ENCODE peak calls at places on chromosomes 6 and 20, in four cellular contexts. H is left ventricle myocardium inferior, F is tibial artery, J is IMR-90. O is an unnamed sample. For H3K4me1, the result is how much of the 10 kb centered on the place peaks cover.

GRCh38 chr6:131213501-131213990 is 78.3 kb downstream of the AKAP7 start:
- DNase-seq in J (peak), H (no peak), F (no peak), O (no peak)

GRCh38 chr20:39290575-39290974 is 328.4 kb downstream of the DHX35 start:
- DNase-seq in F (no peak), J (no peak), H (no peak), O (no peak)

GRCh38 chr20:16569218-16570153 is 3.8 kb downstream of the KIF16B start:
- DNase-seq in H (no peak), J (no peak), F (no peak), O (no peak)

GRCh38 chr6:20924911-20925543 is 390.8 kb downstream of the CDKAL1 start:
- DNase-seq in J (no peak), F (no peak), H (no peak), O (no peak)

GRCh38 chr6:126176266-126176665 is 163.6 kb upstream of the CENPW start:
- DNase-seq in J (peak), F (no peak), H (no peak), O (no peak)

GRCh38 chr6:161143663-161144430 is 130.0 kb downstream of the AGPAT4 start:
- DNase-seq in H (no peak), F (no peak), J (no peak), O (no peak)

GRCh38 chr6:144335914-144336313 is 50.8 kb downstream of the UTRN start:
- DNase-seq in J (no peak), H (no peak), F (no peak), O (no peak)

GRCh38 chr20:45361794-45362193 is 1.2 kb upstream of the SYS1 start:
- DNase-seq in F (no peak), H (no peak), J (no peak), O (no peak)

GRCh38 chr20:57544838-57545564 is 15.9 kb upstream of the PCK1 start:
- DNase-seq in J (no peak), F (no peak), H (no peak), O (no peak)

GRCh38 chr20:1536893-1537730 is 20.4 kb downstream of the SIRPD start:
- DNase-seq in F (no peak), H (peak), J (no peak), O (no peak)

GRCh38 chr6:44430322-44430721 is 42.8 kb downstream of the CDC5L start:
- DNase-seq in H (no peak), J (peak), F (no peak), O (no peak)

GRCh38 chr6:43500921-43501320 is 9.2 kb downstream of the LRRC73 start:
- DNase-seq in F (no peak), J (no peak), H (no peak), O (no peak)

GRCh38 chr20:44526129-44526528 is 4.3 kb upstream of the SERINC3 start:
- DNase-seq in J (peak), H (no peak), F (no peak), O (no peak)

GRCh38 chr20:760751-761417 is 7.4 kb downstream of the SLC52A3 start:
- DNase-seq in H (no peak), J (no peak), F (no peak), O (no peak)

GRCh38 chr6:8556370-8557018 is 121.1 kb upstream of the SLC35B3 start:
- DNase-seq in J (peak), F (no peak), H (no peak), O (no peak)

GRCh38 chr20:35579196-35579595 is 36.4 kb upstream of the SPAG4 start:
- DNase-seq in H (no peak), F (no peak), J (no peak), O (no peak)

GRCh38 chr20:1301031-1301529 is 27.9 kb downstream of the SDCBP2 start:
- DNase-seq in F (peak), H (no peak), J (peak), O (peak)

GRCh38 chr6:7047966-7048365 is 59.8 kb upstream of the RREB1 start:
- DNase-seq in J (peak), F (no peak), H (no peak), O (no peak)

GRCh38 chr20:1012359-1013168 is 10.5 kb upstream of the RSPO4 start:
- DNase-seq in J (no peak), H (no peak), F (no peak), O (no peak)

GRCh38 chr20:44643596-44644383 is 7.7 kb downstream of the ADA start:
- DNase-seq in J (peak), F (no peak), H (peak), O (peak)

GRCh38 chr6:110590821-110591351 is 114.5 kb upstream of the SLC22A16 start:
- DNase-seq in F (no peak), J (peak), H (no peak), O (no peak)

GRCh38 chr6:118693562-118693961 is 42.2 kb upstream of the CEP85L start:
- DNase-seq in H (no peak), F (no peak), J (no peak), O (no peak)
- H3K4me1 ChIP-seq in H (under half), F (under half), J (under half), O (under half)

DNA sequence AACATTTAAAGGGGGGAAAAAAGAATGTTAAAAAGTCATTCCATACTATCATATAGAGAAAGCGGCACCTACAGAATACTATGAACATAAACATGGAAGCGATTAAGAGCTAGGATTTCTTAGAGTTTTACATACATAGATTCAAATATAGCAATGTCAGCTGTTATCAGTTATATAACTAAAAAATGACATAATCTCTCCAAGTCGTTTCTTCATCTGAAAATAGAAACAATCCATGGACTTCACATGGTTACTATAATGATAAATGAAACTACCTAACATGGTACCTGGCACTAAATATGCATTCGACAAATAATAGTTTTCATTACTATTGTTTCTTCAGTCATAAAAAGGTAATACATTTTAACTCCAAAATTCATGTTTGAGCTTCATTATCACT is 3.7 kb downstream of the IBTK start:
- DNase-seq in J (no peak), H (no peak), F (no peak), O (no peak)
- H3K4me1 ChIP-seq in J (under half), H (half or more), F (under half), O (under half)

GRCh38 chr20:63740070-63740500 is 509 bp downstream of the SLC2A4RG start:
- DNase-seq in F (peak), J (peak), H (peak), O (peak)

GRCh38 chr20:63737940-63738686 is 1.5 kb upstream of the SLC2A4RG start:
- DNase-seq in H (no peak), F (peak), J (no peak), O (peak)

GRCh38 chr20:63739129-63740069 is at the start of gene SLC2A4RG:
- DNase-seq in H (peak), J (peak), F (peak), O (peak)

GRCh38 chr20:63737690-63737939 is 1.2 kb downstream of the LIME1 start:
- DNase-seq in F (peak), J (no peak), H (no peak), O (no peak)

GRCh38 chr20:63738687-63739128 is 868 bp upstream of the SLC2A4RG start:
- DNase-seq in H (peak), J (no peak), F (peak), O (peak)
- H3K4me1 ChIP-seq in H (half or more), J (under half), F (under half), O (under half)

DNA sequence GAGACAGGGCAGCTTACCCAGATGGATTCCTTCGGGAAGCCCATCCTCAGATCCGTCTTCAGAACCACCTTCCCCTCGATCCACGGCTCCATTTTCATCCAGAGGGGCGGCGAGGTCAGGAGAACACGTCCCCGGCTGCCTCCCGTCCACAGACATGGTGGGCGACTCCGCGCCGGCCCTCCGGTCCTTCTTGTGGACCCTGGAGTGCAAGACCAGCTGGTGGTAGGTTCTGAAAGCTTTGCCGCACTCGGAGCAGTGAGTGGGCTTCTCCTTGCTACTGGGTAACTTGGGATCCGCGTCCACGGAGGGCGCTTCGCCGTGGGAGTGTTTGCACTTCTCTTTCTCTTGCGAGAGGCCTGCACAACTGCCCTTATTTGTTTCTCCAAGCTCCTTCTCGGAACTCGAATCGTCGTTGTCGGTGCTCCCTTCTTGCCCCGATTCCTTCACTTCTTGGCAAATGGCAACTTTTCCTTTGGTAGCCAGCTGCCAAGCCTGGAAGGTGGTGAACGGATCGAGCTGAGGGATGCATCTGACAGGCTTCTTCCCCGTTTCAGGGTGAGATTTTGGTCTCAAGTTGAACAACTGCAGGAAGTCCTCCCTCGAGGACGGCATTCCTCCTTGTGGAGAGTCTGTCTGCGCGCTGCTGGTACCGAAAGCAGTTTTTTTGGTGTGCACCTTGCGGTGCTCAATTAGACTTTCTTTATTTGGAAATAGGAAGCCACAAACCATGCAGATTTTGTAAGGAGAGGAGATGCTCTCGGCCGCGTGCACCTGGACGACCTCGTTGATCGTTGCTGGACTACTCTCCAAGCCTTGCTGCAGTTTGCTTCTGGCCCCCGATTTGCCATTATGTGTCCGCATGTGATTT is 12.0 kb downstream of the ZNF217 start:
- DNase-seq in H (no peak), J (no peak), F (no peak), O (no peak)
- H3K4me1 ChIP-seq in H (half or more), J (under half), F (under half), O (half or more)

GRCh38 chr6:85460154-85460950 is 10.5 kb downstream of the NT5E start:
- DNase-seq in J (no peak), F (no peak), H (no peak), O (no peak)
- H3K4me1 ChIP-seq in J (under half), F (under half), H (under half), O (under half)

GRCh38 chr6:37850243-37850642 is 30.7 kb downstream of the ZFAND3 start:
- DNase-seq in H (no peak), J (no peak), F (no peak), O (no peak)
- H3K4me1 ChIP-seq in H (half or more), J (under half), F (under half), O (under half)

GRCh38 chr6:39209908-39210307 is 19.4 kb downstream of the KCNK5 start:
- DNase-seq in F (no peak), J (no peak), H (no peak), O (no peak)
- H3K4me1 ChIP-seq in F (under half), J (under half), H (under half), O (under half)

GRCh38 chr20:48679011-48679410 is 148.8 kb downstream of the PREX1 start:
- DNase-seq in F (no peak), H (no peak), J (no peak), O (no peak)

GRCh38 chr20:48674461-48674860 is 153.3 kb downstream of the PREX1 start:
- DNase-seq in H (no peak), F (no peak), J (no peak), O (no peak)

GRCh38 chr20:48676795-48677447 is 150.9 kb downstream of the PREX1 start:
- DNase-seq in J (no peak), F (no peak), H (no peak), O (no peak)

GRCh38 chr20:48673485-48673884 is 154.3 kb downstream of the PREX1 start:
- DNase-seq in H (no peak), F (no peak), J (no peak), O (no peak)

GRCh38 chr20:48676125-48676524 is 151.7 kb downstream of the PREX1 start:
- DNase-seq in J (no peak), H (no peak), F (no peak), O (no peak)
- H3K4me1 ChIP-seq in J (under half), H (under half), F (under half), O (under half)

GRCh38 chr20:29430531-29430930 is 1826.9 kb upstream of the DEFB115 start:
- DNase-seq in H (no peak), J (no peak), F (no peak), O (no peak)
- H3K4me1 ChIP-seq in H (under half), J (under half), F (under half), O (under half)

GRCh38 chr6:130018830-130019795 is 732 bp downstream of the L3MBTL3 start:
- DNase-seq in H (peak), F (no peak), J (peak), O (peak)
- H3K4me1 ChIP-seq in H (under half), F (under half), J (under half), O (under half)

O was measured in CD8-positive, alpha-beta memory T cell.